ENCODE peak calls at places on chromosome 20, in five cellular contexts. One of them, this sample, is unnamed.
A peak's percentile ranks its signal among the peaks of the same experiment; 100 is the strongest.

GRCh38 chr20:57794600-57795346 is 85.0 kb upstream of the PMEPA1 start:
- DNase-seq in stimulated activated CD4-positive, alpha-beta T cell treated with anti-CD3 and anti-CD28 coated beads, Interleukin-12 subunit alpha, Interleukin-12 subunit beta, amount 100 ng/mL, for 4 hours: no peak
- DNase-seq in AG04450: no peak
- DNase-seq in spleen: peak; percentile 54
- DNase-seq in HTR-8/SVneo: peak; percentile 64
- DNase-seq in this sample: no peak

GRCh38 chr20:32510601-32511357 is 74.4 kb downstream of the NOL4L start:
- DNase-seq in HTR-8/SVneo: no peak
- DNase-seq in spleen: no peak
- DNase-seq in AG04450: no peak
- DNase-seq in stimulated activated CD4-positive, alpha-beta T cell treated with anti-CD3 and anti-CD28 coated beads, Interleukin-12 subunit alpha, Interleukin-12 subunit beta, amount 100 ng/mL, for 4 hours: no peak
- DNase-seq in this sample: no peak

GRCh38 chr20:57429579-57430202 is 38.5 kb downstream of the RBM38 start:
- DNase-seq in stimulated activated CD4-positive, alpha-beta T cell treated with anti-CD3 and anti-CD28 coated beads, Interleukin-12 subunit alpha, Interleukin-12 subunit beta, amount 100 ng/mL, for 4 hours: no peak
- DNase-seq in HTR-8/SVneo: no peak
- DNase-seq in spleen: peak; percentile 71
- DNase-seq in AG04450: no peak
- DNase-seq in this sample: no peak

GRCh38 chr20:21323640-21324039 is 20.5 kb downstream of the XRN2 start:
- DNase-seq in spleen: no peak
- DNase-seq in HTR-8/SVneo: peak; percentile 34
- DNase-seq in stimulated activated CD4-positive, alpha-beta T cell treated with anti-CD3 and anti-CD28 coated beads, Interleukin-12 subunit alpha, Interleukin-12 subunit beta, amount 100 ng/mL, for 4 hours: no peak
- DNase-seq in AG04450: peak; percentile 34
- DNase-seq in this sample: no peak

GRCh38 chr20:50746138-50746940 is 15.0 kb downstream of the PARD6B start:
- DNase-seq in HTR-8/SVneo: no peak
- DNase-seq in stimulated activated CD4-positive, alpha-beta T cell treated with anti-CD3 and anti-CD28 coated beads, Interleukin-12 subunit alpha, Interleukin-12 subunit beta, amount 100 ng/mL, for 4 hours: no peak
- DNase-seq in AG04450: no peak
- DNase-seq in spleen: no peak
- DNase-seq in this sample: no peak

GRCh38 chr20:64069614-64070243 is 6.7 kb downstream of the TCEA2 start:
- DNase-seq in spleen: peak; percentile 85
- DNase-seq in AG04450: no peak
- DNase-seq in stimulated activated CD4-positive, alpha-beta T cell treated with anti-CD3 and anti-CD28 coated beads, Interleukin-12 subunit alpha, Interleukin-12 subunit beta, amount 100 ng/mL, for 4 hours: no peak
- DNase-seq in HTR-8/SVneo: peak; percentile 84
- DNase-seq in this sample: no peak

GRCh38 chr20:21099653-21100589 is 6.2 kb downstream of the LINC00237 start:
- DNase-seq in AG04450: no peak
- DNase-seq in spleen: peak; percentile 90
- DNase-seq in HTR-8/SVneo: no peak
- DNase-seq in stimulated activated CD4-positive, alpha-beta T cell treated with anti-CD3 and anti-CD28 coated beads, Interleukin-12 subunit alpha, Interleukin-12 subunit beta, amount 100 ng/mL, for 4 hours: no peak
- DNase-seq in this sample: peak; percentile 88

GRCh38 chr20:24960861-24961260 is 11.8 kb downstream of the CST7 start:
- DNase-seq in HTR-8/SVneo: no peak
- DNase-seq in stimulated activated CD4-positive, alpha-beta T cell treated with anti-CD3 and anti-CD28 coated beads, Interleukin-12 subunit alpha, Interleukin-12 subunit beta, amount 100 ng/mL, for 4 hours: no peak
- DNase-seq in spleen: no peak
- DNase-seq in AG04450: no peak
- DNase-seq in this sample: no peak

GRCh38 chr20:11473971-11474370 is 443.7 kb upstream of the BTBD3 start:
- DNase-seq in AG04450: no peak
- DNase-seq in stimulated activated CD4-positive, alpha-beta T cell treated with anti-CD3 and anti-CD28 coated beads, Interleukin-12 subunit alpha, Interleukin-12 subunit beta, amount 100 ng/mL, for 4 hours: no peak
- DNase-seq in spleen: no peak
- DNase-seq in HTR-8/SVneo: no peak
- DNase-seq in this sample: no peak

GRCh38 chr20:59015812-59016711 is 3.2 kb upstream of the TUBB1 start:
- DNase-seq in HTR-8/SVneo: no peak
- DNase-seq in stimulated activated CD4-positive, alpha-beta T cell treated with anti-CD3 and anti-CD28 coated beads, Interleukin-12 subunit alpha, Interleukin-12 subunit beta, amount 100 ng/mL, for 4 hours: no peak
- DNase-seq in spleen: peak; percentile 57
- DNase-seq in AG04450: no peak
- DNase-seq in this sample: no peak

GRCh38 chr20:38435555-38435939 is 419 bp upstream of the SNHG17 start:
- DNase-seq in stimulated activated CD4-positive, alpha-beta T cell treated with anti-CD3 and anti-CD28 coated beads, Interleukin-12 subunit alpha, Interleukin-12 subunit beta, amount 100 ng/mL, for 4 hours: no peak
- DNase-seq in HTR-8/SVneo: peak; percentile 33
- DNase-seq in spleen: no peak
- DNase-seq in AG04450: no peak
- DNase-seq in this sample: no peak

GRCh38 chr20:24598346-24598745 is 128.9 kb downstream of the SYNDIG1 start:
- DNase-seq in AG04450: no peak
- DNase-seq in spleen: no peak
- DNase-seq in stimulated activated CD4-positive, alpha-beta T cell treated with anti-CD3 and anti-CD28 coated beads, Interleukin-12 subunit alpha, Interleukin-12 subunit beta, amount 100 ng/mL, for 4 hours: no peak
- DNase-seq in HTR-8/SVneo: no peak
- DNase-seq in this sample: no peak

GRCh38 chr20:16378712-16379111 is 194.5 kb downstream of the KIF16B start:
- DNase-seq in stimulated activated CD4-positive, alpha-beta T cell treated with anti-CD3 and anti-CD28 coated beads, Interleukin-12 subunit alpha, Interleukin-12 subunit beta, amount 100 ng/mL, for 4 hours: no peak
- DNase-seq in spleen: no peak
- DNase-seq in HTR-8/SVneo: no peak
- DNase-seq in AG04450: no peak
- DNase-seq in this sample: no peak

GRCh38 chr20:43824279-43824678 is 90.4 kb upstream of the TOX2 start:
- DNase-seq in spleen: peak; percentile 12
- DNase-seq in AG04450: no peak
- DNase-seq in stimulated activated CD4-positive, alpha-beta T cell treated with anti-CD3 and anti-CD28 coated beads, Interleukin-12 subunit alpha, Interleukin-12 subunit beta, amount 100 ng/mL, for 4 hours: no peak
- DNase-seq in HTR-8/SVneo: no peak
- DNase-seq in this sample: no peak

GRCh38 chr20:59814835-59815340 is 118.5 kb downstream of the SYCP2 start:
- DNase-seq in HTR-8/SVneo: no peak
- DNase-seq in stimulated activated CD4-positive, alpha-beta T cell treated with anti-CD3 and anti-CD28 coated beads, Interleukin-12 subunit alpha, Interleukin-12 subunit beta, amount 100 ng/mL, for 4 hours: no peak
- DNase-seq in spleen: no peak
- DNase-seq in AG04450: no peak
- DNase-seq in this sample: no peak

GRCh38 chr20:20267685-20268429 is 100.0 kb upstream of the INSM1 start:
- DNase-seq in spleen: no peak
- DNase-seq in stimulated activated CD4-positive, alpha-beta T cell treated with anti-CD3 and anti-CD28 coated beads, Interleukin-12 subunit alpha, Interleukin-12 subunit beta, amount 100 ng/mL, for 4 hours: no peak
- DNase-seq in AG04450: no peak
- DNase-seq in HTR-8/SVneo: no peak
- DNase-seq in this sample: peak; percentile 96

GRCh38 chr20:17177341-17177740 is 49.5 kb upstream of the PCSK2 start:
- DNase-seq in HTR-8/SVneo: no peak
- DNase-seq in stimulated activated CD4-positive, alpha-beta T cell treated with anti-CD3 and anti-CD28 coated beads, Interleukin-12 subunit alpha, Interleukin-12 subunit beta, amount 100 ng/mL, for 4 hours: no peak
- DNase-seq in AG04450: no peak
- DNase-seq in spleen: no peak
- DNase-seq in this sample: peak; percentile 44

This sample was measured in NCI-H510A treated with DMSO at 0.1 percent for 48 hours.